ENCODE peak calls at places on chromosome X, in five cellular contexts. One of them, this sample, is unnamed.

GRCh38 chrX:38112566-38112965 is 106.2 kb downstream of the SYTL5 start:
- DNase-seq in heart right ventricle: no peak
- DNase-seq in putamen: no peak
- DNase-seq in heart left ventricle: no peak
- DNase-seq in EH: no peak
- DNase-seq in this sample: no peak

GRCh38 chrX:123976671-123977316 is 15.3 kb downstream of the STAG2 start:
- DNase-seq in EH: peak
- DNase-seq in heart right ventricle: no peak
- DNase-seq in putamen: peak
- DNase-seq in heart left ventricle: no peak
- DNase-seq in this sample: peak

GRCh38 chrX:74613350-74614192 is 853 bp downstream of the RLIM start:
- DNase-seq in EH: peak
- DNase-seq in putamen: peak
- DNase-seq in heart right ventricle: no peak
- DNase-seq in heart left ventricle: no peak
- DNase-seq in this sample: peak

GRCh38 chrX:43974076-43974475 is 886 bp upstream of the NDP start:
- DNase-seq in heart left ventricle: no peak
- DNase-seq in heart right ventricle: no peak
- DNase-seq in EH: no peak
- DNase-seq in putamen: peak
- DNase-seq in this sample: no peak

GRCh38 chrX:47030339-47030738 is 47.9 kb upstream of the RGN start:
- DNase-seq in heart left ventricle: peak
- DNase-seq in heart right ventricle: peak
- DNase-seq in EH: peak
- DNase-seq in putamen: peak
- DNase-seq in this sample: peak

GRCh38 chrX:142089193-142089592 is 115.9 kb downstream of the MAGEC2 start:
- DNase-seq in EH: peak
- DNase-seq in putamen: peak
- DNase-seq in heart left ventricle: no peak
- DNase-seq in heart right ventricle: no peak
- DNase-seq in this sample: no peak

GRCh38 chrX:18598413-18598812 is 73.5 kb downstream of the RS1 start:
- DNase-seq in putamen: peak
- DNase-seq in heart right ventricle: no peak
- DNase-seq in EH: peak
- DNase-seq in heart left ventricle: no peak
- DNase-seq in this sample: no peak

GRCh38 chrX:20530319-20530979 is 263.7 kb upstream of the RPS6KA3 start:
- DNase-seq in EH: peak
- DNase-seq in putamen: peak
- DNase-seq in heart left ventricle: peak
- DNase-seq in heart right ventricle: peak
- DNase-seq in this sample: peak

GRCh38 chrX:110277609-110278008 is 40.3 kb downstream of the AMMECR1 start:
- DNase-seq in heart left ventricle: no peak
- DNase-seq in EH: no peak
- DNase-seq in putamen: no peak
- DNase-seq in heart right ventricle: no peak
- DNase-seq in this sample: no peak

GRCh38 chrX:14409341-14409740 is 120.0 kb upstream of the GLRA2 start:
- DNase-seq in heart right ventricle: no peak
- DNase-seq in EH: peak
- DNase-seq in putamen: no peak
- DNase-seq in heart left ventricle: peak
- DNase-seq in this sample: peak

GRCh38 chrX:40922307-40922706 is 162.9 kb upstream of the USP9X start:
- DNase-seq in EH: peak
- DNase-seq in heart right ventricle: no peak
- DNase-seq in putamen: no peak
- DNase-seq in heart left ventricle: no peak
- DNase-seq in this sample: peak

GRCh38 chrX:110341189-110342035 is 17.2 kb upstream of the RTL9 start:
- DNase-seq in EH: peak
- DNase-seq in heart left ventricle: no peak
- DNase-seq in putamen: no peak
- DNase-seq in heart right ventricle: no peak
- DNase-seq in this sample: peak

GRCh38 chrX:113370001-113370400 is 529.4 kb upstream of the AMOT start:
- DNase-seq in EH: no peak
- DNase-seq in heart right ventricle: no peak
- DNase-seq in putamen: no peak
- DNase-seq in heart left ventricle: no peak
- DNase-seq in this sample: no peak

GRCh38 chrX:16114640-16115039 is 8.7 kb upstream of the GRPR start:
- DNase-seq in heart left ventricle: no peak
- DNase-seq in heart right ventricle: no peak
- DNase-seq in putamen: no peak
- DNase-seq in EH: peak
- DNase-seq in this sample: no peak

GRCh38 chrX:85964744-85965143 is 82.6 kb downstream of the CHM start:
- DNase-seq in putamen: no peak
- DNase-seq in heart left ventricle: no peak
- DNase-seq in EH: no peak
- DNase-seq in heart right ventricle: no peak
- DNase-seq in this sample: no peak

GRCh38 chrX:110853610-110854009 is 58.0 kb upstream of the CHRDL1 start:
- DNase-seq in EH: peak
- DNase-seq in heart right ventricle: peak
- DNase-seq in heart left ventricle: no peak
- DNase-seq in putamen: peak
- DNase-seq in this sample: peak

GRCh38 chrX:133482345-133483041 is 67.2 kb upstream of the GPC4 start:
- DNase-seq in heart right ventricle: no peak
- DNase-seq in putamen: no peak
- DNase-seq in heart left ventricle: no peak
- DNase-seq in EH: no peak
- DNase-seq in this sample: no peak

GRCh38 chrX:134761788-134762187 is 103.5 kb upstream of the PLAC1 start:
- DNase-seq in heart left ventricle: no peak
- DNase-seq in EH: peak
- DNase-seq in putamen: no peak
- DNase-seq in heart right ventricle: no peak
- DNase-seq in this sample: peak

GRCh38 chrX:144219035-144219434 is 335.2 kb downstream of the UBE2NL start:
- DNase-seq in EH: no peak
- DNase-seq in heart right ventricle: no peak
- DNase-seq in putamen: no peak
- DNase-seq in heart left ventricle: no peak
- DNase-seq in this sample: no peak

GRCh38 chrX:9947395-9947794 is 19.8 kb upstream of the CLDN34 start:
- DNase-seq in EH: no peak
- DNase-seq in heart left ventricle: no peak
- DNase-seq in putamen: no peak
- DNase-seq in heart right ventricle: no peak
- DNase-seq in this sample: no peak

GRCh38 chrX:10327651-10328050 is 170.9 kb downstream of the CLCN4 start:
- DNase-seq in EH: no peak
- DNase-seq in putamen: no peak
- DNase-seq in heart left ventricle: no peak
- DNase-seq in heart right ventricle: no peak
- DNase-seq in this sample: peak

GRCh38 chrX:119266364-119266995 is 30.4 kb downstream of the PGRMC1 start:
- DNase-seq in heart right ventricle: peak
- DNase-seq in EH: peak
- DNase-seq in heart left ventricle: no peak
- DNase-seq in putamen: no peak
- DNase-seq in this sample: peak

GRCh38 chrX:22365460-22365859 is 92.7 kb downstream of the CBLL2 start:
- DNase-seq in putamen: no peak
- DNase-seq in heart right ventricle: no peak
- DNase-seq in EH: peak
- DNase-seq in heart left ventricle: no peak
- DNase-seq in this sample: peak

GRCh38 chrX:17375631-17376380 is 806 bp downstream of the NHS start:
- DNase-seq in putamen: no peak
- DNase-seq in heart right ventricle: no peak
- DNase-seq in EH: peak
- DNase-seq in heart left ventricle: peak
- DNase-seq in this sample: no peak

GRCh38 chrX:97238632-97239031 is 354.9 kb downstream of the RPA4 start:
- DNase-seq in heart right ventricle: no peak
- DNase-seq in EH: peak
- DNase-seq in heart left ventricle: no peak
- DNase-seq in putamen: peak
- DNase-seq in this sample: peak

GRCh38 chrX:119240356-119240755 is 4.3 kb downstream of the PGRMC1 start:
- DNase-seq in EH: peak
- DNase-seq in heart right ventricle: no peak
- DNase-seq in putamen: no peak
- DNase-seq in heart left ventricle: no peak
- DNase-seq in this sample: peak

GRCh38 chrX:66028936-66029335 is 10.9 kb downstream of the VSIG4 start:
- DNase-seq in heart left ventricle: no peak
- DNase-seq in heart right ventricle: no peak
- DNase-seq in EH: no peak
- DNase-seq in putamen: no peak
- DNase-seq in this sample: no peak

GRCh38 chrX:17192111-17192510 is 182.9 kb upstream of the NHS start:
- DNase-seq in EH: no peak
- DNase-seq in heart left ventricle: no peak
- DNase-seq in putamen: no peak
- DNase-seq in heart right ventricle: no peak
- DNase-seq in this sample: no peak

GRCh38 chrX:45775462-45775861 is 574.8 kb upstream of the DIPK2B start:
- DNase-seq in heart right ventricle: no peak
- DNase-seq in heart left ventricle: no peak
- DNase-seq in EH: peak
- DNase-seq in putamen: no peak
- DNase-seq in this sample: peak

GRCh38 chrX:135707880-135708279 is 5.6 kb upstream of the CT45A1 start:
- DNase-seq in EH: peak
- DNase-seq in heart right ventricle: no peak
- DNase-seq in putamen: no peak
- DNase-seq in heart left ventricle: no peak
- DNase-seq in this sample: peak

GRCh38 chrX:16711219-16712115 is 1.0 kb downstream of the CTPS2 start:
- DNase-seq in putamen: no peak
- DNase-seq in heart left ventricle: peak
- DNase-seq in EH: peak
- DNase-seq in heart right ventricle: no peak
- DNase-seq in this sample: peak

This sample was measured in RKO.